ENCODE peak calls at places on chromosomes 5 and 9, in seven cellular contexts. D is effector CD4-positive, alpha-beta T cell; O is left colon; A is effector memory CD8-positive, alpha-beta T cell; T is GM12865; W is tibial nerve; Q is kidney glomerular epithelial cell. I is an unnamed sample.

GRCh38 chr9:126516936-126517750 is 96.6 kb upstream of the LMX1B start:
- DNase-seq in D (no peak), Q (peak; percentile 45), T (no peak), A (peak; percentile 43), O (no peak), W (peak; percentile 49), I (peak; percentile 57)

GRCh38 chr5:95281211-95281610 is 3.7 kb downstream of the MCTP1 start:
- DNase-seq in T (no peak), Q (peak; percentile 53), O (no peak), W (no peak), D (no peak), A (no peak), I (no peak)

GRCh38 chr9:136437839-136438547 is 1.7 kb downstream of the INPP5E start:
- DNase-seq in D (no peak), Q (no peak), W (no peak), A (no peak), T (no peak), O (no peak), I (no peak)

GRCh38 chr5:14399054-14399657 is 182.4 kb upstream of the OTULINL start:
- DNase-seq in W (peak; percentile 82), T (peak; percentile 51), Q (peak; percentile 60), O (no peak), D (peak; percentile 20), A (peak; percentile 12), I (no peak)

GRCh38 chr9:134551657-134552348 is 89.8 kb upstream of the COL5A1 start:
- DNase-seq in D (no peak), A (no peak), W (no peak), Q (peak; percentile 64), T (no peak), O (no peak), I (peak; percentile 91)

GRCh38 chr5:116626272-116626723 is 51.7 kb upstream of the SEMA6A start:
- DNase-seq in Q (peak; percentile 73), O (peak; percentile 53), A (no peak), W (peak; percentile 97), T (no peak), D (no peak), I (peak; percentile 95)

GRCh38 chr9:102631559-102631958 is 363.6 kb upstream of the CYLC2 start:
- DNase-seq in Q (peak; percentile 20), T (peak; percentile 31), W (no peak), O (no peak), A (no peak), D (no peak), I (no peak)

GRCh38 chr5:34869256-34869655 is 30.3 kb downstream of the TTC23L start:
- DNase-seq in W (no peak), D (no peak), T (no peak), O (no peak), Q (no peak), A (no peak), I (no peak)

GRCh38 chr9:28050046-28050445 is 476.8 kb upstream of the C9orf72 start:
- DNase-seq in T (no peak), A (no peak), Q (no peak), O (no peak), D (no peak), W (no peak), I (no peak)

GRCh38 chr9:34994429-34995287 is 5.1 kb downstream of the DNAJB5 start:
- DNase-seq in T (peak; percentile 15), O (no peak), W (no peak), A (no peak), Q (peak; percentile 57), D (no peak), I (peak; percentile 79)

GRCh38 chr5:159097461-159098284 is 2.0 kb downstream of the EBF1 start:
- DNase-seq in T (peak; percentile 84), Q (peak; percentile 5), O (no peak), A (no peak), W (peak; percentile 43), D (no peak), I (peak; percentile 36)

I was measured in lower leg skin.